ENCODE peak calls at places on chromosomes 16 and 17, in seven cellular contexts. One of them, this sample, is unnamed.
A peak's percentile ranks its signal among the peaks of the same experiment; 100 is the strongest.

GRCh38 chr16:69477546-69477945 is 53.1 kb downstream of the CYB5B start:
- DNase-seq in HCT116: no peak
- DNase-seq in SK-N-SH: no peak
- DNase-seq in K562: no peak
- DNase-seq in endothelial cell of umbilical vein: peak; percentile 71
- DNase-seq in H1: no peak
- DNase-seq in GM12878: no peak
- DNase-seq in this sample: no peak

GRCh38 chr16:57623251-57624043 is 5.0 kb upstream of the ADGRG1 start:
- DNase-seq in GM12878: no peak
- DNase-seq in H1: peak; percentile 64
- DNase-seq in K562: peak; percentile 56
- DNase-seq in HCT116: peak; percentile 55
- DNase-seq in endothelial cell of umbilical vein: no peak
- DNase-seq in SK-N-SH: no peak
- DNase-seq in this sample: no peak

GRCh38 chr17:28154242-28154641 is 111.8 kb downstream of the NLK start:
- DNase-seq in SK-N-SH: no peak
- DNase-seq in K562: no peak
- DNase-seq in H1: no peak
- DNase-seq in GM12878: no peak
- DNase-seq in HCT116: no peak
- DNase-seq in endothelial cell of umbilical vein: no peak
- DNase-seq in this sample: no peak

GRCh38 chr17:50034504-50035364 is 21.2 kb upstream of the ITGA3 start:
- DNase-seq in HCT116: no peak
- DNase-seq in GM12878: no peak
- DNase-seq in endothelial cell of umbilical vein: no peak
- DNase-seq in K562: no peak
- DNase-seq in SK-N-SH: peak; percentile 19
- DNase-seq in H1: no peak
- DNase-seq in this sample: no peak

GRCh38 chr16:12084436-12084835 is 107.9 kb downstream of the SNX29 start:
- DNase-seq in HCT116: no peak
- DNase-seq in SK-N-SH: no peak
- DNase-seq in GM12878: no peak
- DNase-seq in K562: no peak
- DNase-seq in endothelial cell of umbilical vein: no peak
- DNase-seq in H1: no peak
- DNase-seq in this sample: no peak

GRCh38 chr17:59434429-59434828 is 103.0 kb downstream of the YPEL2 start:
- DNase-seq in HCT116: no peak
- DNase-seq in GM12878: no peak
- DNase-seq in H1: no peak
- DNase-seq in K562: no peak
- DNase-seq in SK-N-SH: no peak
- DNase-seq in endothelial cell of umbilical vein: no peak
- DNase-seq in this sample: no peak

GRCh38 chr16:9966569-9967157 is 215.6 kb downstream of the GRIN2A start:
- DNase-seq in GM12878: peak; percentile 86
- DNase-seq in HCT116: no peak
- DNase-seq in K562: no peak
- DNase-seq in endothelial cell of umbilical vein: no peak
- DNase-seq in H1: no peak
- DNase-seq in SK-N-SH: no peak
- DNase-seq in this sample: no peak

GRCh38 chr16:74922150-74923138 is 62.5 kb downstream of the WDR59 start:
- DNase-seq in K562: no peak
- DNase-seq in SK-N-SH: no peak
- DNase-seq in endothelial cell of umbilical vein: no peak
- DNase-seq in GM12878: no peak
- DNase-seq in H1: no peak
- DNase-seq in HCT116: no peak
- DNase-seq in this sample: no peak

GRCh38 chr16:48318630-48319029 is 66.6 kb downstream of the SIAH1 start:
- DNase-seq in HCT116: no peak
- DNase-seq in SK-N-SH: no peak
- DNase-seq in GM12878: peak; percentile 23
- DNase-seq in K562: no peak
- DNase-seq in H1: no peak
- DNase-seq in endothelial cell of umbilical vein: peak; percentile 86
- DNase-seq in this sample: no peak

GRCh38 chr16:54766355-54766754 is 164.3 kb upstream of the IRX5 start:
- DNase-seq in SK-N-SH: no peak
- DNase-seq in endothelial cell of umbilical vein: no peak
- DNase-seq in H1: no peak
- DNase-seq in GM12878: no peak
- DNase-seq in HCT116: no peak
- DNase-seq in K562: no peak
- DNase-seq in this sample: no peak

GRCh38 chr16:86531193-86531550 is 20.8 kb downstream of the FOXF1 start:
- DNase-seq in endothelial cell of umbilical vein: no peak
- DNase-seq in K562: no peak
- DNase-seq in HCT116: no peak
- DNase-seq in H1: no peak
- DNase-seq in SK-N-SH: no peak
- DNase-seq in GM12878: no peak
- DNase-seq in this sample: no peak

GRCh38 chr16:86532526-86532815 is 22.1 kb downstream of the FOXF1 start:
- DNase-seq in GM12878: no peak
- DNase-seq in H1: no peak
- DNase-seq in endothelial cell of umbilical vein: no peak
- DNase-seq in K562: no peak
- DNase-seq in SK-N-SH: no peak
- DNase-seq in HCT116: no peak
- DNase-seq in this sample: no peak

GRCh38 chr16:86530251-86531192 is 20.2 kb downstream of the FOXF1 start:
- DNase-seq in HCT116: no peak
- DNase-seq in SK-N-SH: no peak
- DNase-seq in H1: no peak
- DNase-seq in K562: no peak
- DNase-seq in endothelial cell of umbilical vein: no peak
- DNase-seq in GM12878: no peak
- DNase-seq in this sample: no peak

GRCh38 chr16:86533076-86533475 is 22.0 kb downstream of the MTHFSD start:
- DNase-seq in H1: no peak
- DNase-seq in GM12878: no peak
- DNase-seq in HCT116: no peak
- DNase-seq in SK-N-SH: no peak
- DNase-seq in endothelial cell of umbilical vein: no peak
- DNase-seq in K562: no peak
- DNase-seq in this sample: no peak

DNA sequence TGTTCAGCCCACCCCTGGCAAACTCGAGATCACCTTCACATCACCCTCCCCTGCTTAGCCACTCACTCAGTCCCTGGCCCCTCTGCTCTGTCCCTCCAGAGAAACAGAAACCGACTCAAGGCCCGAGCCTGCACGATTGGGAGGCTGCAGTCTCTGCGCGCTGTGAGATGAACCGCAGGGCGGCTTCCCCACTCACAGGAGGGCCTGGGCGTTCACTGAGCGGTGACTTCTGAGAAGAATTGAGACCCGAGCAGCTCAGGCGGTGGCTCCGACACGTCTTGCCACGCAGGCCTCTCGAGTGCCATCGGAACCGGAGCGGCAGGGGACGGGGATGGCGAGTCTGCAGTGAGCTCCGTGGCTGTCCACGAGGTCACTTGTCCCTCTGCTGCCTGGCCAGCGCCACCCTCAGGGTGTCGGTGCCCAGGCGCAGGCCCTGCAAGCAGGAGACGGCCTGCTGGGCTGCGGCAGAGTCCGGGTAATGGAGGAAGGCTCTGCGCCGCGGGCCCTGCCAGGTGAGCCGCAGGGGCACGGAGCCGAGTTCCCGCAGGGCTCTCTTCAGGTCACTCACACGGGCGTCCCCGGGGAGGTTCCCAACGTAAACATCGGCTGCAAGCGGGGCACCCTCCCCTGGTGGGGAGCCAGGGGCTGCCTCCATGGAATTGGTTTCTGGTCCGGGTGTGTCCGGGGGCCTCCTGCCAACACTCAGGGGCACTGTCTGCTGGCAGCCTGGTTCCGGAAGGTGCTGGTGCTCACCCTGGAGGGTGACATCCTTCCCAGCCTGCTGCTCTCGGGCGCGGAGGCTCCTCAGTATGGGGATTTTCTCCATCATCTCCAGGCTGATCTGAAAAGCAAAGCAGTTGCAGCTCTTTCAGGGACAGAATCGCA is 21.6 kb downstream of the FOXF1 start:
- DNase-seq in SK-N-SH: no peak
- DNase-seq in GM12878: no peak
- DNase-seq in K562: no peak
- DNase-seq in endothelial cell of umbilical vein: no peak
- DNase-seq in HCT116: no peak
- DNase-seq in H1: no peak
- DNase-seq in this sample: no peak
- H3K9ac ChIP-seq in SK-N-SH: no peak overlapping the region
- H3K9ac ChIP-seq in GM12878: no peak overlapping the region
- H3K9ac ChIP-seq in K562: no peak overlapping the region
- H3K9ac ChIP-seq in endothelial cell of umbilical vein: no peak overlapping the region
- H3K9ac ChIP-seq in HCT116: no peak overlapping the region
- H3K9ac ChIP-seq in H1: no peak overlapping the region
- H3K9ac ChIP-seq in this sample: no peak overlapping the region

DNA sequence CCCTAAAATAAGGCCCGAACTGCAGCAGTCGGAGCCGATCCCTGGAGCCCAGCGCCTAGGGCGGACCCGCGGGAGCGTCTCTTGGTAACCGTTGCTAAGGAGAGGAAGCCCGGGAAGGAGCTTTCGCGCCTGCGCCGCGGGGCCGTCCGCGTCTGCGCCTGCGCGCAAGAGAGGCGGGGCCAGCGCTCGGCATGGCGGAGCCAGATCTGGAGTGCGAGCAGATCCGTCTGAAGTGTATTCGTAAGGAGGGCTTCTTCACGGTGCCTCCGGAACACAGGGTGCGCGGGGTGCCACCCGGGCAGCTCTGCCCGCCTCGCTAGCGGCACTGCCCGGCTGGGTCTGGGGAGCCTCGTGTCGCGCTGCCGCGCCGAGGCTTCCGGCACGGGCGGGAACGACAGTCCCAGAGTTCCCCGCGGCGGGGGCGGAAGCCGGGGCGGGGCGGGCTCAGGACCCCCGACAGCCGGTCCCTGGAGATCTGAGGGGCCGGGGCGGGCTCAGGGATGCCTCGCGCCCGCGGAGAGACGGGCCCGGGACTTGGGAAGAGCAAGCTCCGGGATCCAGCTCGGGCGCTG is at the start of gene CDK10:
- DNase-seq in HCT116: peak; percentile 84
- DNase-seq in H1: peak; percentile 99
- DNase-seq in K562: peak; percentile 98
- DNase-seq in SK-N-SH: peak; percentile 99
- DNase-seq in endothelial cell of umbilical vein: peak; percentile 91
- DNase-seq in GM12878: peak; percentile 61
- DNase-seq in this sample: no peak
- TF ChIP-seq POLR2AphosphoS5 in HCT116: peak; percentile 95
- TF ChIP-seq POLR2AphosphoS5 in H1: peak; percentile 70
- TF ChIP-seq POLR2AphosphoS5 in K562: peak; percentile 75
- TF ChIP-seq POLR2AphosphoS5 in SK-N-SH: peak; percentile 97
- TF ChIP-seq POLR2AphosphoS5 in endothelial cell of umbilical vein: peak; percentile 97
- TF ChIP-seq POLR2AphosphoS5 in GM12878: peak; percentile 95
- TF ChIP-seq POLR2AphosphoS5 in this sample: peak; percentile 84

DNA sequence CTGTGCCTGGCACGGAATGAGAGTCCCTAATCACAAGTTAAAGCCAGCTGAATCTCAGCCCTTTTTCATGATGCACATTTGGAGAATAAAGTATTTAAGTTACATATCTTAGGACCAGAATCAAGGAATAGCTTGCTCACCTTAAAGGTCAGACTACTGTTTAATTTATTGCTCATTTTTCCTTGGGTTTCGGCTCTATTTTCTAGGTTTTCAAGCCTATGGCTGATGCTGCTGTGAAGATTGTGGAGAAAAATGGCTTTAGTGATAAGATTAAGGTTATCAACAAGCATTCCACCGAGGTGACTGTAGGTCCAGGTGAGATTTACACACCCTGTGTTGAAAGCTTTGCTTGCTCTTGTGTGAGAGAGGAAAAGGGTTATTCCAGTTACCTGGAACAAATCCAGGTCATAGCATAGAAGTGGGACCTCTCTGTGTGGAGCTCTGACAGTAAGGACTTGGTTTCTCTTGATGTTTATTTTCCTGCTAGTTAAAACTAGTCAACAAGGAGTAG is 18.1 kb downstream of the PRMT7 start:
- DNase-seq in GM12878: no peak
- DNase-seq in SK-N-SH: no peak
- DNase-seq in endothelial cell of umbilical vein: no peak
- DNase-seq in K562: no peak
- DNase-seq in H1: no peak
- DNase-seq in HCT116: no peak
- DNase-seq in this sample: no peak
- H3K4me3 ChIP-seq in GM12878: no peak overlapping the region
- H3K4me3 ChIP-seq in SK-N-SH: no peak overlapping the region
- H3K4me3 ChIP-seq in endothelial cell of umbilical vein: no peak overlapping the region
- H3K4me3 ChIP-seq in K562: no peak overlapping the region
- H3K4me3 ChIP-seq in H1: no peak overlapping the region
- H3K4me3 ChIP-seq in HCT116: no peak overlapping the region
- H3K4me3 ChIP-seq in this sample: no peak overlapping the region

DNA sequence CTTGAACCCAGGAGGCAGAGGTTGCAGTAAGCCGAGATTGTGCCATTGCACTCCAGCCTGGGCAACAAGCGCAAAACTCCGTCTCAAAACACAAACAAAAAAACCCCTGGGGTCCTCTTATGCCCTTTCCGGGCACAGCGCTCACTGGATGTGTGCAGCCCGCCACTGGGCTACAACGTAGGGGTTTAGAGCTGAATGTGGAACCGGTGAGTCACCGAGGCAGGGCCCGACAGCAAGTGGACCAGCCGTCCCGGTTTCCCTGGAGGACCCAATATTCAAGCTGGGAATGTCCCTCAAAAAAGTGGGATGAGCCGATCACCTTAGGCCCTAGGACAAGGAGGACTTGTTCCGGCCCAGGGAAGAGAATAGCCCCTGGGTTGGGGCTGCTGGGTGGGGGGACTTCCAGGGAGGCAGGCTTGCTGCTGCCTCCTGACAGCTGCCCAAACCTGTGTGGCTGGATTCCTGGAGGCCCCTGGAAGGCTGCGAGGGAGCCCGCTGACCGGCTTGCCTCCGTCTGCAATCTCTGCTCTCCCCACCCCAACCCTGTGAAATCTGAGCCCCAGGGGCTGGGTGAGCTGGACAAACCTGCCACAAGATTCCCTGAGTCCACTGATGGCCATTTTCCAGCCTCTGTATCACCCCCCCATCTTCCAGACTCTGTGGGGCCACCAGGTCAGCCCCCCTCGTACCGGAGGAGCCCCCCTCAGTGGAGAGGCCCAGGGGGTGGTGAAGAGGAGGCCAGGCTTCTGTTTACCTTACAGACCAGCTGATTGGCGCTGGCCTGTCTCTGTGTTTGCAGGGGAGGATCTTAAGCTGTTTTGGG is 2.9 kb upstream of the CLDN9 start:
- DNase-seq in SK-N-SH: no peak
- DNase-seq in H1: peak; percentile 88
- DNase-seq in GM12878: no peak
- DNase-seq in HCT116: peak; percentile 66
- DNase-seq in K562: no peak
- DNase-seq in endothelial cell of umbilical vein: no peak
- DNase-seq in this sample: no peak
- H3K9ac ChIP-seq in SK-N-SH: no peak overlapping the region
- H3K9ac ChIP-seq in H1: peak overlapping the region; percentile 54
- H3K9ac ChIP-seq in GM12878: no peak overlapping the region
- H3K9ac ChIP-seq in HCT116: peak overlapping the region; percentile 64
- H3K9ac ChIP-seq in K562: no peak overlapping the region
- H3K9ac ChIP-seq in endothelial cell of umbilical vein: no peak overlapping the region
- H3K9ac ChIP-seq in this sample: no peak overlapping the region